ENCODE peak calls at places on chromosomes 11 and 22, in four cellular contexts. One of them, this sample, is unnamed.

GRCh38 chr11:65355776-65356393 is 1.3 kb downstream of the TIGD3 start:
- DNase-seq in prostate gland: peak; percentile 31
- DNase-seq in astrocyte: no peak
- DNase-seq in spleen: peak; percentile 83
- DNase-seq in this sample: no peak

GRCh38 chr11:73414977-73415492 is 38.8 kb downstream of the RELT start:
- DNase-seq in prostate gland: no peak
- DNase-seq in astrocyte: peak; percentile 72
- DNase-seq in spleen: no peak
- DNase-seq in this sample: no peak

GRCh38 chr11:15327786-15328231 is 213.1 kb downstream of the INSC start:
- DNase-seq in prostate gland: peak; percentile 59
- DNase-seq in spleen: no peak
- DNase-seq in astrocyte: peak; percentile 11
- DNase-seq in this sample: no peak

GRCh38 chr11:62391642-62392425 is 27.0 kb upstream of the SCGB1A1 start:
- DNase-seq in astrocyte: no peak
- DNase-seq in prostate gland: no peak
- DNase-seq in spleen: peak; percentile 24
- DNase-seq in this sample: no peak

GRCh38 chr11:2466069-2466801 is 21.4 kb downstream of the KCNQ1 start:
- DNase-seq in prostate gland: no peak
- DNase-seq in astrocyte: no peak
- DNase-seq in spleen: peak; percentile 73
- DNase-seq in this sample: no peak

GRCh38 chr11:86916330-86916729 is 38.9 kb downstream of the FZD4 start:
- DNase-seq in astrocyte: peak; percentile 89
- DNase-seq in prostate gland: no peak
- DNase-seq in spleen: no peak
- DNase-seq in this sample: no peak

GRCh38 chr11:66407651-66408050 is 13.2 kb upstream of the NPAS4 start:
- DNase-seq in spleen: no peak
- DNase-seq in prostate gland: no peak
- DNase-seq in astrocyte: no peak
- DNase-seq in this sample: no peak

GRCh38 chr11:32006799-32007388 is 84.0 kb upstream of the RCN1 start:
- DNase-seq in prostate gland: no peak
- DNase-seq in astrocyte: peak; percentile 23
- DNase-seq in spleen: no peak
- DNase-seq in this sample: no peak

GRCh38 chr22:46028069-46028991 is 51.4 kb upstream of the WNT7B start:
- DNase-seq in spleen: peak; percentile 55
- DNase-seq in astrocyte: no peak
- DNase-seq in prostate gland: no peak
- DNase-seq in this sample: no peak

GRCh38 chr22:48595511-48595905 is 1232.2 kb downstream of the BRD1 start:
- DNase-seq in astrocyte: no peak
- DNase-seq in spleen: no peak
- DNase-seq in prostate gland: no peak
- DNase-seq in this sample: no peak

GRCh38 chr11:112025682-112026081 is 474 bp downstream of the DLAT start:
- DNase-seq in prostate gland: no peak
- DNase-seq in spleen: no peak
- DNase-seq in astrocyte: peak; percentile 10
- DNase-seq in this sample: no peak

GRCh38 chr11:404551-405264 is 10.1 kb downstream of the SIGIRR start:
- DNase-seq in prostate gland: no peak
- DNase-seq in astrocyte: no peak
- DNase-seq in spleen: peak; percentile 74
- DNase-seq in this sample: no peak

GRCh38 chr11:32659672-32660071 is 76.0 kb downstream of the EIF3M start:
- DNase-seq in prostate gland: no peak
- DNase-seq in spleen: no peak
- DNase-seq in astrocyte: no peak
- DNase-seq in this sample: no peak

GRCh38 chr22:23495614-23496444 is 84.3 kb downstream of the IGLL1 start:
- DNase-seq in prostate gland: no peak
- DNase-seq in astrocyte: no peak
- DNase-seq in spleen: peak; percentile 47
- DNase-seq in this sample: no peak

GRCh38 chr11:33685061-33685460 is 15.6 kb downstream of the C11orf91 start:
- DNase-seq in prostate gland: no peak
- DNase-seq in spleen: no peak
- DNase-seq in astrocyte: no peak
- DNase-seq in this sample: no peak

GRCh38 chr11:119810478-119811232 is 81.7 kb upstream of the NECTIN1 start:
- DNase-seq in astrocyte: peak; percentile 27
- DNase-seq in prostate gland: peak; percentile 53
- DNase-seq in spleen: peak; percentile 42
- DNase-seq in this sample: no peak

GRCh38 chr22:31344369-31345330 is 1.5 kb downstream of the PATZ1 start:
- DNase-seq in prostate gland: peak; percentile 65
- DNase-seq in astrocyte: peak; percentile 53
- DNase-seq in spleen: peak; percentile 88
- DNase-seq in this sample: no peak

GRCh38 chr11:7846003-7846402 is 49.3 kb upstream of the OR5P2 start:
- DNase-seq in astrocyte: no peak
- DNase-seq in spleen: no peak
- DNase-seq in prostate gland: no peak
- DNase-seq in this sample: no peak

GRCh38 chr22:36486619-36487384 is 5.4 kb upstream of the TXN2 start:
- DNase-seq in prostate gland: peak; percentile 36
- DNase-seq in astrocyte: no peak
- DNase-seq in spleen: no peak
- DNase-seq in this sample: peak; percentile 51

GRCh38 chr11:65623852-65624616 is 8.5 kb downstream of the PCNX3 start:
- DNase-seq in astrocyte: no peak
- DNase-seq in spleen: no peak
- DNase-seq in prostate gland: no peak
- DNase-seq in this sample: no peak

GRCh38 chr11:10225553-10225952 is 68.5 kb downstream of the SBF2 start:
- DNase-seq in astrocyte: no peak
- DNase-seq in spleen: no peak
- DNase-seq in prostate gland: no peak
- DNase-seq in this sample: no peak

GRCh38 chr11:44960200-44960845 is 9.6 kb upstream of the TP53I11 start:
- DNase-seq in astrocyte: no peak
- DNase-seq in prostate gland: no peak
- DNase-seq in spleen: no peak
- DNase-seq in this sample: no peak

GRCh38 chr11:114284914-114285313 is 11.3 kb upstream of the NNMT start:
- DNase-seq in astrocyte: no peak
- DNase-seq in prostate gland: no peak
- DNase-seq in spleen: no peak
- DNase-seq in this sample: no peak

GRCh38 chr11:123450593-123450992 is 20.5 kb downstream of the GRAMD1B start:
- DNase-seq in spleen: no peak
- DNase-seq in prostate gland: no peak
- DNase-seq in astrocyte: peak; percentile 77
- DNase-seq in this sample: no peak

GRCh38 chr11:14357843-14358728 is 897 bp downstream of the RRAS2 start:
- DNase-seq in prostate gland: peak; percentile 40
- DNase-seq in astrocyte: peak; percentile 51
- DNase-seq in spleen: peak; percentile 86
- DNase-seq in this sample: peak; percentile 8

GRCh38 chr11:111429066-111429506 is 50.0 kb upstream of the POU2AF1 start:
- DNase-seq in astrocyte: no peak
- DNase-seq in prostate gland: no peak
- DNase-seq in spleen: no peak
- DNase-seq in this sample: no peak

GRCh38 chr11:90722552-90723190 is 499.8 kb upstream of the CHORDC1 start:
- DNase-seq in astrocyte: no peak
- DNase-seq in prostate gland: no peak
- DNase-seq in spleen: no peak
- DNase-seq in this sample: no peak

GRCh38 chr11:14905104-14906033 is 13.3 kb upstream of the CYP2R1 start:
- DNase-seq in prostate gland: peak; percentile 19
- DNase-seq in astrocyte: peak; percentile 15
- DNase-seq in spleen: peak; percentile 93
- DNase-seq in this sample: peak; percentile 62

GRCh38 chr11:6566704-6567370 is 36.6 kb downstream of the RRP8 start:
- DNase-seq in astrocyte: no peak
- DNase-seq in spleen: peak; percentile 54
- DNase-seq in prostate gland: no peak
- DNase-seq in this sample: no peak
- H3K27ac ChIP-seq in astrocyte: no peak overlapping the region
- H3K27ac ChIP-seq in spleen: no peak overlapping the region
- H3K27ac ChIP-seq in prostate gland: no peak overlapping the region
- H3K27ac ChIP-seq in this sample: no peak overlapping the region

GRCh38 chr11:129643031-129643721 is 172.5 kb upstream of the TMEM45B start:
- DNase-seq in spleen: no peak
- DNase-seq in prostate gland: peak; percentile 93
- DNase-seq in astrocyte: peak; percentile 57
- DNase-seq in this sample: no peak

GRCh38 chr11:129637473-129637872 is 178.2 kb upstream of the TMEM45B start:
- DNase-seq in astrocyte: peak; percentile 49
- DNase-seq in spleen: no peak
- DNase-seq in prostate gland: no peak
- DNase-seq in this sample: no peak

GRCh38 chr11:129637983-129638776 is 177.5 kb upstream of the TMEM45B start:
- DNase-seq in prostate gland: no peak
- DNase-seq in astrocyte: no peak
- DNase-seq in spleen: no peak
- DNase-seq in this sample: no peak

GRCh38 chr11:129639300-129639699 is 176.3 kb upstream of the TMEM45B start:
- DNase-seq in spleen: no peak
- DNase-seq in prostate gland: no peak
- DNase-seq in astrocyte: peak; percentile 99
- DNase-seq in this sample: no peak

GRCh38 chr11:129640671-129641070 is 175.0 kb upstream of the TMEM45B start:
- DNase-seq in astrocyte: no peak
- DNase-seq in spleen: no peak
- DNase-seq in prostate gland: no peak
- DNase-seq in this sample: no peak
- H3K4me1 ChIP-seq in astrocyte: peaks cover 34% of the 10 kb centered on the region
- H3K4me1 ChIP-seq in spleen: no peaks in the 10 kb centered on the region
- H3K4me1 ChIP-seq in prostate gland: no peaks in the 10 kb centered on the region
- H3K4me1 ChIP-seq in this sample: no peaks in the 10 kb centered on the region

GRCh38 chr11:128598755-128599154 is 11.4 kb upstream of the ETS1 start:
- DNase-seq in astrocyte: no peak
- DNase-seq in prostate gland: no peak
- DNase-seq in spleen: no peak
- DNase-seq in this sample: no peak
- H3K9me3 ChIP-seq in astrocyte: no peaks in the 10 kb centered on the region
- H3K9me3 ChIP-seq in prostate gland: no peaks in the 10 kb centered on the region
- H3K9me3 ChIP-seq in spleen: no peaks in the 10 kb centered on the region
- H3K9me3 ChIP-seq in this sample: no peaks in the 10 kb centered on the region

GRCh38 chr22:22141771-22142591 is 102.6 kb upstream of the VPREB1 start:
- DNase-seq in spleen: no peak
- DNase-seq in astrocyte: no peak
- DNase-seq in prostate gland: no peak
- DNase-seq in this sample: no peak
- H3K27ac ChIP-seq in spleen: no peak overlapping the region
- H3K27ac ChIP-seq in astrocyte: no peak overlapping the region
- H3K27ac ChIP-seq in prostate gland: no peak overlapping the region
- H3K27ac ChIP-seq in this sample: no peak overlapping the region

DNA sequence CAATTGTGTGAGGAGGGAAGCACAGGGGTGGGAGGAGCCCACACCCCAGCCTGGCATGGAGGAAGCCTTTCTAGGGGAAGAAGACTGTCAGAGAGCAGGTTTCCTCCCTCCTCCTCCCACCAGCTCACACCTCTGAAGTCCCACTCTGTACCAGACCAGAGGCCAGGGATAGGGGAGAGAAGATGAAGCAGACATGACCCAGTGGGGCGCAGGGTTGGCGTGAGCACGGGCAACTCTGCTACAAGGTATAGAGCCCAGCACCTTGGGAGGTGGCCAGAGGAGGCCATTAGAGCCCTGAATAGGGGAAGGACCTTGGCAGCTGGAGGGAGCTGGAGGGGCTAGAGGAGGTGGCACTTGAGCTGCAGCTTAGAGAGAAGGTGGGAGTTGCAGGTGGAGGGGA is 15.9 kb downstream of the SLCO2B1 start:
- DNase-seq in spleen: no peak
- DNase-seq in prostate gland: no peak
- DNase-seq in astrocyte: no peak
- DNase-seq in this sample: no peak
- H3K4me1 ChIP-seq in spleen: no peaks in the 10 kb centered on the region
- H3K4me1 ChIP-seq in prostate gland: no peaks in the 10 kb centered on the region
- H3K4me1 ChIP-seq in astrocyte: no peaks in the 10 kb centered on the region
- H3K4me1 ChIP-seq in this sample: no peaks in the 10 kb centered on the region

This sample was measured in effector memory CD4-positive, alpha-beta T cell.